ENCODE peak calls at places on chromosome 20, in eight cellular contexts. One of them, this sample, is unnamed.

GRCh38 chr20:2617099-2617714 is 35.2 kb upstream of the NOP56 start:
- DNase-seq in epithelial cell of esophagus: no peak
- DNase-seq in Peyer's patch: no peak
- DNase-seq in BJ: no peak
- DNase-seq in MM.1S: no peak
- DNase-seq in heart left ventricle: no peak
- DNase-seq in RWPE2: no peak
- DNase-seq in cardiac fibroblast: no peak
- DNase-seq in this sample: no peak

GRCh38 chr20:62979876-62980373 is 26.8 kb downstream of the BHLHE23 start:
- DNase-seq in BJ: no peak
- DNase-seq in heart left ventricle: no peak
- DNase-seq in cardiac fibroblast: no peak
- DNase-seq in epithelial cell of esophagus: no peak
- DNase-seq in Peyer's patch: no peak
- DNase-seq in RWPE2: no peak
- DNase-seq in MM.1S: no peak
- DNase-seq in this sample: no peak

GRCh38 chr20:3364323-3365013 is 43.0 kb downstream of the DNAAF9 start:
- DNase-seq in epithelial cell of esophagus: no peak
- DNase-seq in BJ: peak
- DNase-seq in cardiac fibroblast: no peak
- DNase-seq in heart left ventricle: no peak
- DNase-seq in RWPE2: no peak
- DNase-seq in Peyer's patch: no peak
- DNase-seq in MM.1S: no peak
- DNase-seq in this sample: no peak

GRCh38 chr20:44187763-44188709 is 1.0 kb upstream of the JPH2 start:
- DNase-seq in epithelial cell of esophagus: no peak
- DNase-seq in RWPE2: no peak
- DNase-seq in heart left ventricle: no peak
- DNase-seq in cardiac fibroblast: no peak
- DNase-seq in MM.1S: no peak
- DNase-seq in BJ: peak
- DNase-seq in Peyer's patch: no peak
- DNase-seq in this sample: no peak

GRCh38 chr20:57596998-57597939 is 23.0 kb downstream of the ZBP1 start:
- DNase-seq in MM.1S: peak
- DNase-seq in cardiac fibroblast: peak
- DNase-seq in Peyer's patch: peak
- DNase-seq in heart left ventricle: peak
- DNase-seq in RWPE2: peak
- DNase-seq in BJ: no peak
- DNase-seq in epithelial cell of esophagus: peak
- DNase-seq in this sample: no peak

GRCh38 chr20:24998121-24998520 is 5.6 kb upstream of the APMAP start:
- DNase-seq in cardiac fibroblast: no peak
- DNase-seq in RWPE2: no peak
- DNase-seq in BJ: no peak
- DNase-seq in epithelial cell of esophagus: no peak
- DNase-seq in heart left ventricle: peak
- DNase-seq in Peyer's patch: no peak
- DNase-seq in MM.1S: no peak
- DNase-seq in this sample: no peak

GRCh38 chr20:54698373-54698772 is 223.0 kb downstream of the DOK5 start:
- DNase-seq in RWPE2: no peak
- DNase-seq in MM.1S: no peak
- DNase-seq in heart left ventricle: no peak
- DNase-seq in epithelial cell of esophagus: no peak
- DNase-seq in cardiac fibroblast: no peak
- DNase-seq in Peyer's patch: no peak
- DNase-seq in BJ: no peak
- DNase-seq in this sample: no peak

GRCh38 chr20:7232796-7233195 is 465.3 kb downstream of the BMP2 start:
- DNase-seq in RWPE2: no peak
- DNase-seq in Peyer's patch: no peak
- DNase-seq in heart left ventricle: no peak
- DNase-seq in BJ: no peak
- DNase-seq in epithelial cell of esophagus: peak
- DNase-seq in MM.1S: no peak
- DNase-seq in cardiac fibroblast: no peak
- DNase-seq in this sample: no peak

GRCh38 chr20:43955244-43956191 is 40.9 kb downstream of the TOX2 start:
- DNase-seq in Peyer's patch: no peak
- DNase-seq in epithelial cell of esophagus: peak
- DNase-seq in BJ: peak
- DNase-seq in MM.1S: peak
- DNase-seq in heart left ventricle: no peak
- DNase-seq in RWPE2: peak
- DNase-seq in cardiac fibroblast: peak
- DNase-seq in this sample: peak

GRCh38 chr20:63321148-63321831 is 28.3 kb downstream of the COL20A1 start:
- DNase-seq in RWPE2: peak
- DNase-seq in BJ: peak
- DNase-seq in MM.1S: no peak
- DNase-seq in epithelial cell of esophagus: no peak
- DNase-seq in heart left ventricle: peak
- DNase-seq in Peyer's patch: no peak
- DNase-seq in cardiac fibroblast: peak
- DNase-seq in this sample: no peak

GRCh38 chr20:54123587-54124180 is 50.1 kb downstream of the CYP24A1 start:
- DNase-seq in MM.1S: no peak
- DNase-seq in epithelial cell of esophagus: peak
- DNase-seq in heart left ventricle: no peak
- DNase-seq in BJ: peak
- DNase-seq in cardiac fibroblast: peak
- DNase-seq in RWPE2: peak
- DNase-seq in Peyer's patch: no peak
- DNase-seq in this sample: peak

GRCh38 chr20:10639762-10640556 is 33.8 kb downstream of the JAG1 start:
- DNase-seq in MM.1S: no peak
- DNase-seq in BJ: no peak
- DNase-seq in RWPE2: no peak
- DNase-seq in epithelial cell of esophagus: no peak
- DNase-seq in heart left ventricle: no peak
- DNase-seq in Peyer's patch: no peak
- DNase-seq in cardiac fibroblast: no peak
- DNase-seq in this sample: no peak

GRCh38 chr20:23151885-23152284 is 65.8 kb upstream of the CD93 start:
- DNase-seq in RWPE2: no peak
- DNase-seq in BJ: no peak
- DNase-seq in heart left ventricle: no peak
- DNase-seq in MM.1S: no peak
- DNase-seq in epithelial cell of esophagus: no peak
- DNase-seq in Peyer's patch: no peak
- DNase-seq in cardiac fibroblast: no peak
- DNase-seq in this sample: no peak

GRCh38 chr20:50788868-50789125 is 6.1 kb upstream of the BCAS4 start:
- DNase-seq in heart left ventricle: no peak
- DNase-seq in MM.1S: no peak
- DNase-seq in BJ: no peak
- DNase-seq in RWPE2: peak
- DNase-seq in epithelial cell of esophagus: no peak
- DNase-seq in Peyer's patch: no peak
- DNase-seq in cardiac fibroblast: no peak
- DNase-seq in this sample: no peak

GRCh38 chr20:50786703-50787102 is 8.2 kb upstream of the BCAS4 start:
- DNase-seq in RWPE2: peak
- DNase-seq in heart left ventricle: no peak
- DNase-seq in BJ: no peak
- DNase-seq in Peyer's patch: no peak
- DNase-seq in MM.1S: no peak
- DNase-seq in epithelial cell of esophagus: no peak
- DNase-seq in cardiac fibroblast: no peak
- DNase-seq in this sample: no peak

GRCh38 chr20:50787181-50787580 is 7.7 kb upstream of the BCAS4 start:
- DNase-seq in RWPE2: no peak
- DNase-seq in epithelial cell of esophagus: no peak
- DNase-seq in heart left ventricle: no peak
- DNase-seq in BJ: no peak
- DNase-seq in Peyer's patch: no peak
- DNase-seq in cardiac fibroblast: no peak
- DNase-seq in MM.1S: no peak
- DNase-seq in this sample: no peak

GRCh38 chr20:50789968-50790650 is 4.8 kb upstream of the BCAS4 start:
- DNase-seq in RWPE2: peak
- DNase-seq in MM.1S: no peak
- DNase-seq in epithelial cell of esophagus: no peak
- DNase-seq in Peyer's patch: no peak
- DNase-seq in BJ: no peak
- DNase-seq in heart left ventricle: no peak
- DNase-seq in cardiac fibroblast: no peak
- DNase-seq in this sample: no peak

GRCh38 chr20:50788045-50788867 is 6.6 kb upstream of the BCAS4 start:
- DNase-seq in Peyer's patch: no peak
- DNase-seq in cardiac fibroblast: peak
- DNase-seq in BJ: peak
- DNase-seq in epithelial cell of esophagus: peak
- DNase-seq in heart left ventricle: no peak
- DNase-seq in RWPE2: peak
- DNase-seq in MM.1S: no peak
- DNase-seq in this sample: peak
- TF ChIP-seq CTCF in Peyer's patch: no peak
- TF ChIP-seq CTCF in cardiac fibroblast: peak
- TF ChIP-seq CTCF in BJ: peak
- TF ChIP-seq CTCF in epithelial cell of esophagus: peak
- TF ChIP-seq CTCF in heart left ventricle: no peak
- TF ChIP-seq CTCF in RWPE2: peak
- TF ChIP-seq CTCF in MM.1S: no peak
- TF ChIP-seq CTCF in this sample: peak

DNA sequence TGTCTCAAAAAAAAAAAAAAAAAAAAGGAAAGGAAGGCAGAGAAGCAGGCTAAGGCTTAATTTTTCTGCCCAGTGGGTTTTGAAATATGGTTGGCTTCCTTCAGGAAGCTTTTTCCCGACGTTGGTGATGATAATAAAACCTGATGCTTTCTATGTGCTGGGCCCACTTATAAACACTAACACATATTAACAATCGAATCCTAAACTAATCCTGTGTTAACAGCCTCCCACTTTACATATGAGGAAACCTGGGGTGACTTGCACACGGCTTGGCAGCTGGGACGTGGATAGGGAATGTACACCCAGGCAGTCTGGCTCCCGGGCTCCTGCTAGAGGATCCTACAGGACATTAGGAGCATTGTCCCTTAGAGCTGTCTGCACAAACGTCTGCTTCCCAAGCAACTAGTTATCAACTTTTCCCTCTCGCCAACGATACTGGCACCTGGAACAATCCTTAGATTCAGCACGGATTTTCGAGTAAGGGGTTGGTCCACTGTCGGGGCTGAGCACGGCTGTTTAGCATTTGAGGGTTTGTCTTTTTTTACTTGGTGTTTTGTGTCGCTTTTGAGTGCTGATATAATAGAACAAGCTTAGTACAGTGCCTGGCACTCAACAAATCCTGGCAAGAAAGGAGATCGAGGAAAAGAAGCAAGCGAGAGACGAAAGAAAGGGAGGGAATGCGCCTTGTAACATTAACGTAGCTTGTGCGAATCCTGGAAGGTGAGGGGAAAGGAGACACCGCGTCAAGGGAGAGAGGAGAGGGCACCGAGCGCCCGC is 622 bp upstream of the KIZ start:
- DNase-seq in epithelial cell of esophagus: peak
- DNase-seq in cardiac fibroblast: peak
- DNase-seq in heart left ventricle: peak
- DNase-seq in BJ: peak
- DNase-seq in Peyer's patch: no peak
- DNase-seq in MM.1S: no peak
- DNase-seq in RWPE2: no peak
- DNase-seq in this sample: no peak
- H3K4me3 ChIP-seq in epithelial cell of esophagus: peak
- H3K4me3 ChIP-seq in cardiac fibroblast: peak
- H3K4me3 ChIP-seq in heart left ventricle: peak
- H3K4me3 ChIP-seq in BJ: peak
- H3K4me3 ChIP-seq in Peyer's patch: peak
- H3K4me3 ChIP-seq in MM.1S: peak
- H3K4me3 ChIP-seq in RWPE2: peak
- H3K4me3 ChIP-seq in this sample: peak

DNA sequence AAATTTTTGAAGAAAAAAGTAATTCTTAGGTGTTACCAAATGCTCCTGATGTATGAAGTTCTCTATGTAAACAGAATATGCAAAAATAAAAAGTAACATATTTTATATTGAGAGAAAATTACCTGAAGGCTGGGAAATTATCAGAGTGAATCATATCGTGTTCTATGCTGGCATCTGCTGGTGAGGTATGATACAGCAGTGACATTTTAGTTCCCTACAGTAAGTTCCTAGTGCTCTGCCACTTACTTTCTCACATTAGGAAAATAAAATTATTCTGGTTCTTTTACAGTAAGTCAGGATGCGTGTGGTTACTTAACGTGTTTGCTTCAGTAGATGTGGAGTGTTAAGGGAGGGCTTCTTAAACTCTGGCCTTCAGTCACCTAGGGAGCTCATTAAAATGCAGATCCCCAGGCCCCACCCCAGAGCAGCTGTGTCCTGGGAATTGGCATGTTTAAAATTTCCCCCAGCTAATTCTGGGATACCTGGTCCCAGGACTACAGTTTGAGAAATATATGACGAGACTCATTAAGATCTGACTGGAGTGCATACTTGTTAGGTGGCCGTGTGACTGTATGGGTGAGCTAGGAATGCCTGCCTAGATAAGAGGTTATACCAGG is 3.2 kb downstream of the ACTR5 start:
- DNase-seq in epithelial cell of esophagus: peak
- DNase-seq in RWPE2: no peak
- DNase-seq in heart left ventricle: no peak
- DNase-seq in BJ: no peak
- DNase-seq in MM.1S: peak
- DNase-seq in cardiac fibroblast: peak
- DNase-seq in Peyer's patch: peak
- DNase-seq in this sample: no peak
- TF ChIP-seq CTCF in epithelial cell of esophagus: peak
- TF ChIP-seq CTCF in RWPE2: peak
- TF ChIP-seq CTCF in heart left ventricle: peak
- TF ChIP-seq CTCF in BJ: peak
- TF ChIP-seq CTCF in MM.1S: peak
- TF ChIP-seq CTCF in cardiac fibroblast: peak
- TF ChIP-seq CTCF in Peyer's patch: peak
- TF ChIP-seq CTCF in this sample: peak

DNA sequence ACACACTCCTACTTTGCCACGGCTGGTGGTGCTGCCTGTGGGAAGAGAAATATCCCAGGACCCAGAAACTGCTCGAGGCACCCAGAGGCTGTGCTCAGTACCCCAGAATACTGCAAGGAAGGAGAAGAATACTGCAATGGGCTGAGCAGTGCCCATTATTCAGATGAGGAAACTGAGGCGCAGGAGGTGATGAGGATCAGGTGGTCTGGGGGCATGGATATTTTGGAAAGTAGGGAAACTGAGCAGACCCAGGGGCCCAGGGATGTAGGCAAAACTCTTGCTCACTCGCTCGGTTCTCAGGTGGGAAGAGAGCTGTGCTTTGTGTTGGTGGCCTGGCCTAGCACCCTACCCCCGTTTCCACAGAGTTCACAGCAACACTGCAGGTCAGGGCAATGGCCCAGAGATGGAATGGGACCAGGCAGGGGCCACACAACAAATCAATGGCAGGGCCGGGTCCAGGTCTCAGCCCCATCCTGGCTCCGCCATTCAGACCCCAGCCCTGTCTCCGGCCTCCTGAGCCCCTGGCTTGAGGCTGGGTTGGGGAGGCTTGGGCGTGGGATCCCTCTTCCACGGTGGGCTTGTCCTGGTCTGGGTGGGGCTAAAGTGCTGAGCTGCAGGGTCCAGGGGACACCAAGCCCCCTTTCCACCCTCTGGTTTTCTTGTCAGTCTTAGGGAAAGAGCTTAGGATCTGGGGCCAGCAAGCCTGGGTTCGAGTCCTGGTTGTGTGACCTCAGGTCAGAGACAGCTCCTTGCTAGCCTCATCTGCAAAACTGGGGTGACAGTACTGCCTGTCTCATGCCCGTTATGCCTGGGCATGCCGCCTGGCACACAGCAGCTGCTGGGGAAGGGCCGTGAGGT is 33.9 kb downstream of the SUN5 start:
- DNase-seq in RWPE2: peak
- DNase-seq in epithelial cell of esophagus: no peak
- DNase-seq in MM.1S: no peak
- DNase-seq in BJ: no peak
- DNase-seq in cardiac fibroblast: no peak
- DNase-seq in Peyer's patch: no peak
- DNase-seq in heart left ventricle: no peak
- DNase-seq in this sample: no peak
- H3K4me3 ChIP-seq in RWPE2: no peak
- H3K4me3 ChIP-seq in epithelial cell of esophagus: no peak
- H3K4me3 ChIP-seq in MM.1S: no peak
- H3K4me3 ChIP-seq in BJ: no peak
- H3K4me3 ChIP-seq in cardiac fibroblast: no peak
- H3K4me3 ChIP-seq in Peyer's patch: no peak
- H3K4me3 ChIP-seq in heart left ventricle: no peak
- H3K4me3 ChIP-seq in this sample: no peak